ENCODE peak calls at places on chromosomes 7 and 10, in seven cellular contexts. K is fibroblast of lung, S is dorsolateral prefrontal cortex, M is cardiac fibroblast, F is left lung, N is fibroblast of mammary gland, T is astrocyte of the cerebellum. O is an unnamed sample.

GRCh38 chr10:105535478-105535877 is 894.4 kb downstream of the SORCS3 start:
- DNase-seq in S (no peak), N (no peak), T (no peak), M (no peak), K (no peak), F (peak; percentile 3), O (no peak)

GRCh38 chr10:70475661-70476060 is 2.9 kb upstream of the PALD1 start:
- DNase-seq in N (no peak), F (no peak), S (no peak), T (no peak), M (no peak), K (peak; percentile 69), O (peak; percentile 70)

GRCh38 chr10:77592946-77593636 is 44.5 kb downstream of the KCNMA1 start:
- DNase-seq in M (peak; percentile 66), S (no peak), T (peak; percentile 43), N (peak; percentile 98), F (no peak), K (peak; percentile 93), O (peak; percentile 72)

GRCh38 chr10:27857616-27858015 is 112.0 kb upstream of the MKX start:
- DNase-seq in M (no peak), F (no peak), T (no peak), K (no peak), N (no peak), S (no peak), O (no peak)

GRCh38 chr7:30406664-30407425 is 71.7 kb downstream of the NOD1 start:
- DNase-seq in N (peak; percentile 52), K (peak; percentile 80), M (no peak), F (no peak), T (no peak), S (no peak), O (no peak)

GRCh38 chr10:80685355-80685754 is 147.7 kb downstream of the SH2D4B start:
- DNase-seq in N (no peak), K (no peak), F (no peak), T (no peak), S (no peak), M (no peak), O (no peak)

GRCh38 chr7:157854066-157854891 is 517.5 kb downstream of the DNAJB6 start:
- DNase-seq in N (peak; percentile 54), K (no peak), S (no peak), M (no peak), F (peak; percentile 93), T (no peak), O (no peak)

GRCh38 chr7:27079234-27079975 is 16.4 kb downstream of the HOXA1 start:
- DNase-seq in T (no peak), M (no peak), S (no peak), N (no peak), K (no peak), F (no peak), O (no peak)

GRCh38 chr7:2947381-2947780 is 96.3 kb downstream of the CARD11 start:
- DNase-seq in T (no peak), N (no peak), F (no peak), S (no peak), M (no peak), K (no peak), O (no peak)

GRCh38 chr10:27747096-27747451 is 1.5 kb upstream of the MKX start:
- DNase-seq in N (no peak), S (no peak), M (no peak), T (no peak), F (no peak), K (no peak), O (no peak)

GRCh38 chr10:58820862-58821559 is 308.3 kb downstream of the BICC1 start:
- DNase-seq in T (peak; percentile 23), K (peak; percentile 77), M (peak; percentile 65), S (no peak), F (no peak), N (peak; percentile 82), O (no peak)

GRCh38 chr7:121449304-121449703 is 53.2 kb upstream of the FAM3C start:
- DNase-seq in T (no peak), K (no peak), N (peak; percentile 12), M (peak; percentile 53), S (no peak), F (no peak), O (no peak)

GRCh38 chr7:112990619-112991018 is 96.0 kb downstream of the GPR85 start:
- DNase-seq in S (no peak), T (no peak), F (no peak), M (peak; percentile 10), K (peak; percentile 73), N (peak; percentile 62), O (no peak)

GRCh38 chr10:133090654-133091053 is 2.9 kb downstream of the ADGRA1 start:
- DNase-seq in S (no peak), N (no peak), M (no peak), K (no peak), T (no peak), F (peak; percentile 35), O (no peak)
- H3K4me3 ChIP-seq in S (no peak overlapping the region), N (no peak overlapping the region), M (no peak overlapping the region), K (no peak overlapping the region), T (no peak overlapping the region), F (no peak overlapping the region), O (no peak overlapping the region)

DNA sequence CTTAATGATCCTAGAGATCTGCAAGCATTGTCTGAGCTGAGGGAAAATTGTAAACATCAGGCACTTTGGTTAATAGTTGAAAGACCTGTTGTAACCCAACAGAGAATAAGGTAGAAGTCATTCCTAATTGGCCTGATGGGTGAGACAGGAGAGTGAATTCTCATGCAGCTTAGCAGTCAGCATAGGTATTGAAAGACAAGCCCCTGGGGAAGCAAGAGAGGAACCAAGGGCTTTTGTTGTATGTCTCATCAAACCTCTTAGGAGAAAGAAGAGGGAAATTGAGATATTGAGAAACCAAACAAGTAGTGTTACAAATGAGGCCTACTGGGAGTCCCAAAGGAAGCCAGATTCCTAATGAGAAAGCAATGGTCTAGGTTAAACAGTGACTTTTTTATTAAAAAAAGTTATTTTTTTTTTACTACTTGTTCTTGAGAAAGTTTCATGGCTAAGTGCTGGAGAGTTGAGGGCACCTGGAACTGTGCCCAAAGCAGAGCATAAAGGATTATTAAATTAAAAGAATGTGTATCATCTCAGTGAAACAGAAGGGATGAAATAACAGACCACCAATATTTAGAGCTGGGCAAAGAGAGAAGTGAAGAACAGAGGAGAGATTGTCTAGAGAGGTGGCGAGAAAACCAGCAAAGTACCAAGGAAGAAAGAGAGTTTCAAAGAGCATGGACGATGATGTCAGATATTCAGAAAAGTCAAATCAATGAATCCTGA is 168.9 kb downstream of the CDK14 start:
- DNase-seq in N (peak; percentile 59), F (no peak), K (no peak), T (no peak), S (no peak), M (no peak), O (no peak)
- TF ChIP-seq CTCF in N (no peak), F (no peak), K (no peak), T (no peak), S (no peak), M (no peak), O (no peak)

GRCh38 chr10:125148576-125148975 is 11.8 kb downstream of the CTBP2 start:
- DNase-seq in F (no peak), T (no peak), S (no peak), K (no peak), N (no peak), M (peak; percentile 20), O (no peak)

GRCh38 chr10:125145636-125146035 is 14.7 kb downstream of the CTBP2 start:
- DNase-seq in M (no peak), T (no peak), F (no peak), K (no peak), N (no peak), S (no peak), O (no peak)

GRCh38 chr10:125149278-125150047 is 10.9 kb downstream of the CTBP2 start:
- DNase-seq in F (no peak), S (peak; percentile 68), K (peak; percentile 77), T (no peak), M (peak; percentile 80), N (peak; percentile 87), O (peak; percentile 81)

GRCh38 chr10:125146791-125147604 is 13.4 kb downstream of the CTBP2 start:
- DNase-seq in F (no peak), K (peak; percentile 91), M (peak; percentile 33), S (no peak), T (no peak), N (peak; percentile 50), O (peak; percentile 81)

DNA sequence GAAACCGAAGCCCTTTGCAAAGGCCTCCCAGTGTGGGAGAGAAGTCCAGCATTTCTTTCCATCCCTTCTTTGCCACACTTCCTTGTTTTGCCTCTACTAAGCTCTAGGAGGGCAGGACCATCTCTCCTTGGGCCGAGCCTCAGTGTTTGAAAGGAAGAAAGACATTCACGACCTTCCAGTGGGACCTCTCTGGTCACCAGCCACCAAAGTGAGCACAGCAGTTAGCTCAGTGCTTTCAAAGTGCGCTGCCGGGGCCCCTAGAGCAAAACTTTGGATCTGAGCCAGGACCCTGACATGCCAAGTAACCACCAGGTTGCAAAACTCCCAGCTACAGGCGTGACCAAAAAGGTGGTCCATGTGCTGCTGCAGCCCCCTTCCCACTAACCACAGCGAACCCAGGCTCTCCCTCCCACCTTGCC is 12.3 kb downstream of the CTBP2 start:
- DNase-seq in N (peak; percentile 41), F (no peak), T (no peak), S (no peak), M (peak; percentile 66), K (peak; percentile 51), O (no peak)
- H3K4me3 ChIP-seq in N (no peak overlapping the region), F (no peak overlapping the region), T (no peak overlapping the region), S (no peak overlapping the region), M (no peak overlapping the region), K (no peak overlapping the region), O (no peak overlapping the region)

GRCh38 chr10:75109459-75109778 is 2.0 kb upstream of the SAMD8 start:
- DNase-seq in K (no peak), F (no peak), N (no peak), T (no peak), M (no peak), S (no peak), O (no peak)

GRCh38 chr10:75110006-75110632 is 1.3 kb upstream of the SAMD8 start:
- DNase-seq in M (no peak), K (no peak), S (no peak), F (no peak), N (no peak), T (no peak), O (no peak)

GRCh38 chr10:75111367-75111905 is at the start of gene SAMD8:
- DNase-seq in T (peak; percentile 88), N (peak; percentile 94), K (peak; percentile 91), F (peak; percentile 99), M (peak; percentile 98), S (peak; percentile 93), O (peak; percentile 77)

GRCh38 chr10:75107756-75108683 is 3.4 kb upstream of the SAMD8 start:
- DNase-seq in T (no peak), S (no peak), M (no peak), N (no peak), K (no peak), F (no peak), O (no peak)

DNA sequence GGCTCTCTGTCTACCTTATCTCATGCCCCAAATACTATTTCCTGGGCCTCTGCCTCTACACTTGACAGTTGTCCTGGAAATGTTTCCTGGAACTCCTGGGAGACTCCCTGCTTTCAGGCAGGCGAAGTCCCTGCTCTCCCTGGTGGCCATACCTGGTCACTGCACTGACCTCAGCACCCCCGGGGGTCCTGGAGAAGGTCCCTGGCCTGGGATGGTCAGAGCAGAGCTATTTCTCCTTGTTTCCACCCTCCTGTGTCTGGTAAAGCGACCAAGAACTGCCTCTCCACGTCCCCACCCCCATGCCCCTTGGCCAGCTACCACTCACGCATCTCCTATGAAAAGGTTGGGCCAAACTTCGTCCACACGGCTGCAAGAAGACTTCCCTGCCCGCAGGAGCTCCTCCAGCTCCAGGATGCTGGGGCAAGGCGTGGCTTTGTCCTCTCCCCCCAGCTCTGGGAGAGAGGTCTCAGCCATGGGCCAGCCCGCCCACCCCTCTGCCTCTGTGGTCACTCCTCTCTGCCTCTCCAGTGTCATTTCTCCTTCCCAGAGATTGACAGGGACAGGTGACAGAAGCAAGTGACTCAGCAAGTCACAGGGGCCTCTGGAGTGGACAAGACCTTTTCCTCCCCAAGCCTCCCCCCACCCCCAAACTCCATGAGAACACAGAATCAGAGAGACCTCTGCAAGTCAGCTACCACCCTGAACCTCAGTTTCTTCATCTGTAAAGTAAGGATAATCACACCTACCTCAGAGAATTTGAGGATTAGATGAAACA is 2.6 kb upstream of the SAMD8 start:
- DNase-seq in M (peak; percentile 23), F (no peak), S (no peak), N (no peak), K (no peak), T (no peak), O (no peak)
- TF ChIP-seq CTCF in M (peak; percentile 76), F (no peak), S (peak; percentile 46), N (peak; percentile 56), K (peak; percentile 53), T (peak; percentile 69), O (peak; percentile 71)